ENCODE peak calls at places on chromosomes 13 and 19, in nine cellular contexts. One of them, this sample, is unnamed.

GRCh38 chr19:14786421-14786851 is 8.1 kb upstream of the ADGRE2 start:
- DNase-seq in fibroblast of mammary gland: no peak
- DNase-seq in CD8-positive, alpha-beta T cell: peak
- DNase-seq in effector memory CD4-positive, alpha-beta T cell: no peak
- DNase-seq in kidney: peak
- DNase-seq in neural progenitor cell: peak
- DNase-seq in astrocyte: no peak
- DNase-seq in AG04449: no peak
- DNase-seq in fibroblast of the aortic adventitia: no peak
- DNase-seq in this sample: no peak

GRCh38 chr19:42284641-42285341 is 15.7 kb downstream of the CIC start:
- DNase-seq in fibroblast of mammary gland: no peak
- DNase-seq in kidney: peak
- DNase-seq in fibroblast of the aortic adventitia: no peak
- DNase-seq in effector memory CD4-positive, alpha-beta T cell: no peak
- DNase-seq in astrocyte: no peak
- DNase-seq in CD8-positive, alpha-beta T cell: peak
- DNase-seq in neural progenitor cell: peak
- DNase-seq in AG04449: no peak
- DNase-seq in this sample: no peak

GRCh38 chr13:83453300-83453699 is 429.0 kb downstream of the SLITRK1 start:
- DNase-seq in fibroblast of the aortic adventitia: no peak
- DNase-seq in AG04449: no peak
- DNase-seq in astrocyte: no peak
- DNase-seq in kidney: no peak
- DNase-seq in CD8-positive, alpha-beta T cell: no peak
- DNase-seq in effector memory CD4-positive, alpha-beta T cell: no peak
- DNase-seq in neural progenitor cell: no peak
- DNase-seq in fibroblast of mammary gland: no peak
- DNase-seq in this sample: no peak

GRCh38 chr13:49877629-49878218 is 58.4 kb downstream of the SPRYD7 start:
- DNase-seq in astrocyte: no peak
- DNase-seq in fibroblast of mammary gland: peak
- DNase-seq in CD8-positive, alpha-beta T cell: no peak
- DNase-seq in effector memory CD4-positive, alpha-beta T cell: no peak
- DNase-seq in neural progenitor cell: peak
- DNase-seq in kidney: no peak
- DNase-seq in fibroblast of the aortic adventitia: no peak
- DNase-seq in AG04449: no peak
- DNase-seq in this sample: no peak

GRCh38 chr13:112688560-112689497 is 1.0 kb upstream of the ATP11A start:
- DNase-seq in kidney: peak
- DNase-seq in fibroblast of the aortic adventitia: peak
- DNase-seq in fibroblast of mammary gland: no peak
- DNase-seq in effector memory CD4-positive, alpha-beta T cell: no peak
- DNase-seq in neural progenitor cell: peak
- DNase-seq in AG04449: no peak
- DNase-seq in astrocyte: no peak
- DNase-seq in CD8-positive, alpha-beta T cell: peak
- DNase-seq in this sample: no peak

GRCh38 chr13:73722120-73722519 is 412.1 kb downstream of the KLF12 start:
- DNase-seq in kidney: no peak
- DNase-seq in fibroblast of the aortic adventitia: peak
- DNase-seq in CD8-positive, alpha-beta T cell: no peak
- DNase-seq in neural progenitor cell: no peak
- DNase-seq in effector memory CD4-positive, alpha-beta T cell: no peak
- DNase-seq in AG04449: no peak
- DNase-seq in astrocyte: peak
- DNase-seq in fibroblast of mammary gland: peak
- DNase-seq in this sample: peak

GRCh38 chr19:3899531-3900294 is 19.2 kb downstream of the ATCAY start:
- DNase-seq in CD8-positive, alpha-beta T cell: no peak
- DNase-seq in kidney: no peak
- DNase-seq in fibroblast of the aortic adventitia: peak
- DNase-seq in effector memory CD4-positive, alpha-beta T cell: no peak
- DNase-seq in AG04449: no peak
- DNase-seq in neural progenitor cell: no peak
- DNase-seq in fibroblast of mammary gland: no peak
- DNase-seq in astrocyte: no peak
- DNase-seq in this sample: no peak

GRCh38 chr13:64553411-64554129 is 2676.6 kb downstream of the PCDH9 start:
- DNase-seq in neural progenitor cell: no peak
- DNase-seq in astrocyte: peak
- DNase-seq in AG04449: peak
- DNase-seq in fibroblast of mammary gland: peak
- DNase-seq in effector memory CD4-positive, alpha-beta T cell: no peak
- DNase-seq in kidney: no peak
- DNase-seq in fibroblast of the aortic adventitia: no peak
- DNase-seq in CD8-positive, alpha-beta T cell: no peak
- DNase-seq in this sample: peak

GRCh38 chr13:42076309-42076713 is 27.9 kb downstream of the DGKH start:
- DNase-seq in fibroblast of mammary gland: no peak
- DNase-seq in effector memory CD4-positive, alpha-beta T cell: no peak
- DNase-seq in kidney: no peak
- DNase-seq in fibroblast of the aortic adventitia: no peak
- DNase-seq in astrocyte: no peak
- DNase-seq in neural progenitor cell: no peak
- DNase-seq in CD8-positive, alpha-beta T cell: no peak
- DNase-seq in AG04449: no peak
- DNase-seq in this sample: no peak

GRCh38 chr13:41694902-41695301 is 237.6 kb downstream of the RGCC start:
- DNase-seq in astrocyte: peak
- DNase-seq in fibroblast of mammary gland: peak
- DNase-seq in kidney: peak
- DNase-seq in neural progenitor cell: no peak
- DNase-seq in CD8-positive, alpha-beta T cell: no peak
- DNase-seq in fibroblast of the aortic adventitia: peak
- DNase-seq in AG04449: peak
- DNase-seq in effector memory CD4-positive, alpha-beta T cell: no peak
- DNase-seq in this sample: peak

GRCh38 chr19:46295401-46296308 is 1.2 kb upstream of the HIF3A start:
- DNase-seq in kidney: no peak
- DNase-seq in AG04449: no peak
- DNase-seq in CD8-positive, alpha-beta T cell: no peak
- DNase-seq in effector memory CD4-positive, alpha-beta T cell: no peak
- DNase-seq in astrocyte: no peak
- DNase-seq in fibroblast of mammary gland: no peak
- DNase-seq in fibroblast of the aortic adventitia: no peak
- DNase-seq in neural progenitor cell: no peak
- DNase-seq in this sample: no peak

GRCh38 chr13:87344176-87344575 is 327.0 kb upstream of the SLITRK5 start:
- DNase-seq in AG04449: no peak
- DNase-seq in CD8-positive, alpha-beta T cell: no peak
- DNase-seq in astrocyte: peak
- DNase-seq in fibroblast of mammary gland: no peak
- DNase-seq in neural progenitor cell: no peak
- DNase-seq in fibroblast of the aortic adventitia: no peak
- DNase-seq in kidney: no peak
- DNase-seq in effector memory CD4-positive, alpha-beta T cell: no peak
- DNase-seq in this sample: no peak

GRCh38 chr13:112175162-112176075 is 108.5 kb downstream of the SOX1 start:
- DNase-seq in fibroblast of mammary gland: no peak
- DNase-seq in CD8-positive, alpha-beta T cell: no peak
- DNase-seq in AG04449: no peak
- DNase-seq in kidney: no peak
- DNase-seq in fibroblast of the aortic adventitia: no peak
- DNase-seq in astrocyte: no peak
- DNase-seq in neural progenitor cell: no peak
- DNase-seq in effector memory CD4-positive, alpha-beta T cell: no peak
- DNase-seq in this sample: no peak

GRCh38 chr19:28710278-28710677 is 502.7 kb downstream of the UQCRFS1 start:
- DNase-seq in astrocyte: peak
- DNase-seq in effector memory CD4-positive, alpha-beta T cell: no peak
- DNase-seq in CD8-positive, alpha-beta T cell: no peak
- DNase-seq in fibroblast of mammary gland: peak
- DNase-seq in AG04449: peak
- DNase-seq in fibroblast of the aortic adventitia: peak
- DNase-seq in neural progenitor cell: peak
- DNase-seq in kidney: no peak
- DNase-seq in this sample: no peak

GRCh38 chr13:107205318-107206112 is 637.6 kb upstream of the ARGLU1 start:
- DNase-seq in neural progenitor cell: peak
- DNase-seq in fibroblast of mammary gland: peak
- DNase-seq in astrocyte: peak
- DNase-seq in fibroblast of the aortic adventitia: peak
- DNase-seq in CD8-positive, alpha-beta T cell: peak
- DNase-seq in effector memory CD4-positive, alpha-beta T cell: no peak
- DNase-seq in AG04449: no peak
- DNase-seq in kidney: peak
- DNase-seq in this sample: peak

GRCh38 chr13:107208889-107209288 is 641.0 kb upstream of the ARGLU1 start:
- DNase-seq in fibroblast of mammary gland: no peak
- DNase-seq in kidney: no peak
- DNase-seq in astrocyte: no peak
- DNase-seq in CD8-positive, alpha-beta T cell: no peak
- DNase-seq in effector memory CD4-positive, alpha-beta T cell: no peak
- DNase-seq in fibroblast of the aortic adventitia: peak
- DNase-seq in neural progenitor cell: no peak
- DNase-seq in AG04449: no peak
- DNase-seq in this sample: no peak

GRCh38 chr13:107202371-107203023 is 634.6 kb upstream of the ARGLU1 start:
- DNase-seq in CD8-positive, alpha-beta T cell: no peak
- DNase-seq in AG04449: no peak
- DNase-seq in fibroblast of the aortic adventitia: peak
- DNase-seq in neural progenitor cell: no peak
- DNase-seq in fibroblast of mammary gland: peak
- DNase-seq in kidney: no peak
- DNase-seq in effector memory CD4-positive, alpha-beta T cell: no peak
- DNase-seq in astrocyte: peak
- DNase-seq in this sample: peak

GRCh38 chr13:107200491-107200890 is 632.6 kb upstream of the ARGLU1 start:
- DNase-seq in astrocyte: no peak
- DNase-seq in CD8-positive, alpha-beta T cell: no peak
- DNase-seq in fibroblast of mammary gland: no peak
- DNase-seq in effector memory CD4-positive, alpha-beta T cell: no peak
- DNase-seq in kidney: no peak
- DNase-seq in AG04449: no peak
- DNase-seq in fibroblast of the aortic adventitia: no peak
- DNase-seq in neural progenitor cell: no peak
- DNase-seq in this sample: no peak

GRCh38 chr13:107203146-107203847 is 635.4 kb upstream of the ARGLU1 start:
- DNase-seq in effector memory CD4-positive, alpha-beta T cell: no peak
- DNase-seq in kidney: no peak
- DNase-seq in fibroblast of mammary gland: peak
- DNase-seq in CD8-positive, alpha-beta T cell: no peak
- DNase-seq in AG04449: no peak
- DNase-seq in fibroblast of the aortic adventitia: peak
- DNase-seq in astrocyte: no peak
- DNase-seq in neural progenitor cell: peak
- DNase-seq in this sample: peak
- H3K4me3 ChIP-seq in effector memory CD4-positive, alpha-beta T cell: no peak
- H3K4me3 ChIP-seq in kidney: no peak
- H3K4me3 ChIP-seq in fibroblast of mammary gland: no peak
- H3K4me3 ChIP-seq in CD8-positive, alpha-beta T cell: no peak
- H3K4me3 ChIP-seq in AG04449: no peak
- H3K4me3 ChIP-seq in fibroblast of the aortic adventitia: no peak
- H3K4me3 ChIP-seq in astrocyte: no peak
- H3K4me3 ChIP-seq in neural progenitor cell: no peak
- H3K4me3 ChIP-seq in this sample: no peak

DNA sequence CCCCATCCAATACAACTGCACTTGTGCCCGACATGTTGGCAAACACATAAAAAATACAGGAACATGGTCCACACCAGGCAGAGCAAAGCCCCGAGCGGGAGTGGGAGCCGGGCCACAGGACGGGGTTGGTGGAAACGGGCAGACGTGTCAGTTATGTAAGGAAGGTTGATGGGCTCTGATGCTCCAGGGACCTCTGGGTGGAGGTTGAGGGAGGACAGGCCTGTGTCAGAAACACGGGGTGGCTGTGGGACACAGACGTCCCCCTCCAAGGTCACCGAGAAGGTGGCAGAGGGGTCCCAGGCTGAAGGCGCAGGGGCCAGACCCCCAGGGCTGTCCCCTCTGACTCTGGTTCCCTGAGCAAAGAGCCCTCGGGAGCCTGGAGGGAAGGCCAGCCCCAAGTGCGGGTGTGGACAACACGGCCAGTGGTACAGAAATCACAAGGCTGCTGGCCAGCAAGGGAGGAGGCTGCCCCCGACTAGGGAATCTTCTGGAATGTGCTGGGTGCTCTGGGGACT is 31.4 kb upstream of the C13orf46 start:
- DNase-seq in neural progenitor cell: no peak
- DNase-seq in fibroblast of the aortic adventitia: no peak
- DNase-seq in astrocyte: no peak
- DNase-seq in fibroblast of mammary gland: no peak
- DNase-seq in effector memory CD4-positive, alpha-beta T cell: no peak
- DNase-seq in AG04449: no peak
- DNase-seq in kidney: peak
- DNase-seq in CD8-positive, alpha-beta T cell: no peak
- DNase-seq in this sample: no peak
- H3K4me3 ChIP-seq in neural progenitor cell: no peak
- H3K4me3 ChIP-seq in fibroblast of the aortic adventitia: no peak
- H3K4me3 ChIP-seq in astrocyte: no peak
- H3K4me3 ChIP-seq in fibroblast of mammary gland: no peak
- H3K4me3 ChIP-seq in effector memory CD4-positive, alpha-beta T cell: no peak
- H3K4me3 ChIP-seq in AG04449: no peak
- H3K4me3 ChIP-seq in kidney: no peak
- H3K4me3 ChIP-seq in CD8-positive, alpha-beta T cell: no peak
- H3K4me3 ChIP-seq in this sample: no peak

DNA sequence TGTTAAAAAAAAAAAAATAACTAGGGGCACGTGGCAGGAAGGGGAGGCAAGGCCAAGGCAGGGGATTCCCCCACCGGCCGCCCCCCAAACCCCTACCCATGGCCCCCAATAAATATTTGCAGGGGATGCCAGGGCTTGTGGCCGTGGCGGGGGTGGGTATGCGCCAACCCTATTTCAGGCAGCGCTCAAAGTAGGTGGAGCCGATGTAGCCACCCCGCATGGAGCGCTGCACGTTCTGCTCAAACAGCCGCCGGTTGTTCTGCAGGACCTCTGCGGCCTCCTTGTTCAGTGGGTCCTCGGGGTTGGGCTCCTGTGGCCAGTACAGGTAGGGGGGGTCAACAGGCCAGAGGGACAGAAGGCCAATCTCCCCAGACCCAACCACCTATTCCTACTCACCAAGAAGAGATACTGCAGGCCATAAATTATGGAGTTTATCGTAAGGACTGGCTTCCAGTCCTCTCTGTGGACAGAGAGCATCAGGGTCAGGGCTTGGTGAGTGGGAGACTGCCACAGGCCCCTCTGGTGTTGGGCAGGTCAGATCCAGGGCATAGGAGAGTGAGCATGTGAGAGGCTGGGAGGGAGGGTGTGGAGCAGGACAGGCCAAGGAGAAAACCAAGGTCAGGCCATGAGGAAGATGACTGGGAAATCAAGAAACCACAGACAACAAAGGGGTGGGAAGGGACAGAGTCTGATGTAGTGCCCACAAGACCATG is 1.2 kb upstream of the CHMP2A start:
- DNase-seq in CD8-positive, alpha-beta T cell: no peak
- DNase-seq in AG04449: no peak
- DNase-seq in astrocyte: no peak
- DNase-seq in fibroblast of mammary gland: no peak
- DNase-seq in effector memory CD4-positive, alpha-beta T cell: no peak
- DNase-seq in kidney: peak
- DNase-seq in fibroblast of the aortic adventitia: no peak
- DNase-seq in neural progenitor cell: no peak
- DNase-seq in this sample: no peak
- H3K4me3 ChIP-seq in CD8-positive, alpha-beta T cell: no peak
- H3K4me3 ChIP-seq in AG04449: peak
- H3K4me3 ChIP-seq in astrocyte: no peak
- H3K4me3 ChIP-seq in fibroblast of mammary gland: no peak
- H3K4me3 ChIP-seq in effector memory CD4-positive, alpha-beta T cell: no peak
- H3K4me3 ChIP-seq in kidney: no peak
- H3K4me3 ChIP-seq in fibroblast of the aortic adventitia: peak
- H3K4me3 ChIP-seq in neural progenitor cell: no peak
- H3K4me3 ChIP-seq in this sample: peak

GRCh38 chr13:33526718-33527117 is 241.2 kb upstream of the STARD13 start:
- DNase-seq in kidney: no peak
- DNase-seq in CD8-positive, alpha-beta T cell: no peak
- DNase-seq in fibroblast of the aortic adventitia: no peak
- DNase-seq in astrocyte: no peak
- DNase-seq in AG04449: no peak
- DNase-seq in effector memory CD4-positive, alpha-beta T cell: no peak
- DNase-seq in fibroblast of mammary gland: no peak
- DNase-seq in neural progenitor cell: no peak
- DNase-seq in this sample: no peak
- H3K4me3 ChIP-seq in kidney: no peak
- H3K4me3 ChIP-seq in CD8-positive, alpha-beta T cell: no peak
- H3K4me3 ChIP-seq in fibroblast of the aortic adventitia: no peak
- H3K4me3 ChIP-seq in astrocyte: no peak
- H3K4me3 ChIP-seq in AG04449: no peak
- H3K4me3 ChIP-seq in effector memory CD4-positive, alpha-beta T cell: no peak
- H3K4me3 ChIP-seq in fibroblast of mammary gland: no peak
- H3K4me3 ChIP-seq in neural progenitor cell: no peak
- H3K4me3 ChIP-seq in this sample: no peak